ENCODE peak calls at places on chromosomes 6 and 20, in seven cellular contexts. R, D, N, I, H, L and Y are unnamed samples.

GRCh38 chr20:57570898-57571297 is 10.0 kb downstream of the PCK1 start:
- DNase-seq in R (no peak), D (no peak), N (no peak), I (no peak), H (no peak), L (no peak), Y (no peak)

GRCh38 chr6:2990179-2990931 is 9.3 kb upstream of the NQO2 start:
- DNase-seq in R (no peak), D (no peak), N (no peak), I (no peak), H (peak; percentile 53), L (peak; percentile 53), Y (no peak)

GRCh38 chr6:14144678-14145113 is 27.1 kb downstream of the CD83 start:
- DNase-seq in R (peak; percentile 82), D (peak; percentile 72), N (peak; percentile 54), I (peak; percentile 77), H (peak; percentile 94), L (peak; percentile 95), Y (peak; percentile 53)

GRCh38 chr20:31746068-31746878 is 7.2 kb downstream of the TPX2 start:
- DNase-seq in R (no peak), D (peak; percentile 41), N (no peak), I (no peak), H (no peak), L (no peak), Y (no peak)

GRCh38 chr20:50823319-50823718 is 28.5 kb downstream of the BCAS4 start:
- DNase-seq in R (no peak), D (no peak), N (no peak), I (no peak), H (no peak), L (no peak), Y (no peak)

GRCh38 chr20:44601801-44602204 is 19.4 kb downstream of the PKIG start:
- DNase-seq in R (no peak), D (no peak), N (no peak), I (no peak), H (no peak), L (no peak), Y (no peak)

GRCh38 chr20:45826381-45827019 is 612 bp downstream of the TNNC2 start:
- DNase-seq in R (no peak), D (no peak), N (no peak), I (no peak), H (no peak), L (peak; percentile 52), Y (no peak)

GRCh38 chr20:50475879-50476292 is 34.3 kb upstream of the PTPN1 start:
- DNase-seq in R (no peak), D (peak; percentile 83), N (no peak), I (peak; percentile 46), H (no peak), L (peak; percentile 71), Y (no peak)

GRCh38 chr20:22489614-22490286 is 94.6 kb downstream of the FOXA2 start:
- DNase-seq in R (no peak), D (peak; percentile 50), N (no peak), I (no peak), H (no peak), L (no peak), Y (no peak)

GRCh38 chr6:53547166-53547814 is 2.4 kb upstream of the GCLC start:
- DNase-seq in R (peak; percentile 32), D (no peak), N (no peak), I (no peak), H (peak; percentile 43), L (no peak), Y (no peak)

GRCh38 chr6:29976588-29977424 is 34.5 kb downstream of the HLA-A start:
- DNase-seq in R (peak; percentile 80), D (peak; percentile 77), N (no peak), I (peak; percentile 55), H (peak; percentile 85), L (peak; percentile 73), Y (no peak)

GRCh38 chr20:13455713-13456112 is 183.0 kb downstream of the TASP1 start:
- DNase-seq in R (no peak), D (peak; percentile 15), N (no peak), I (no peak), H (no peak), L (no peak), Y (no peak)

GRCh38 chr20:19110866-19111460 is 101.5 kb upstream of the SLC24A3 start:
- DNase-seq in R (no peak), D (no peak), N (no peak), I (no peak), H (no peak), L (no peak), Y (no peak)

GRCh38 chr20:10369723-10370090 is 64.3 kb downstream of the MKKS start:
- DNase-seq in R (no peak), D (no peak), N (no peak), I (peak; percentile 82), H (no peak), L (no peak), Y (peak; percentile 4)

GRCh38 chr6:145887969-145888368 is 73.4 kb upstream of the FBXO30 start:
- DNase-seq in R (peak; percentile 3), D (no peak), N (no peak), I (no peak), H (peak; percentile 12), L (no peak), Y (no peak)

GRCh38 chr6:12729467-12729866 is 12.9 kb downstream of the PHACTR1 start:
- DNase-seq in R (no peak), D (no peak), N (no peak), I (no peak), H (no peak), L (no peak), Y (no peak)

GRCh38 chr6:6224933-6225486 is 95.5 kb downstream of the F13A1 start:
- DNase-seq in R (peak; percentile 15), D (peak; percentile 31), N (no peak), I (no peak), H (no peak), L (no peak), Y (no peak)

GRCh38 chr6:168149015-168149414 is 70.0 kb upstream of the FRMD1 start:
- DNase-seq in R (no peak), D (no peak), N (no peak), I (no peak), H (no peak), L (no peak), Y (no peak)

GRCh38 chr6:123306334-123306733 is 310.3 kb downstream of the CLVS2 start:
- DNase-seq in R (no peak), D (no peak), N (no peak), I (no peak), H (no peak), L (no peak), Y (no peak)

GRCh38 chr6:41901882-41902519 is 6.8 kb upstream of the USP49 start:
- DNase-seq in R (no peak), D (no peak), N (no peak), I (no peak), H (peak; percentile 44), L (peak; percentile 47), Y (no peak)

GRCh38 chr20:41249371-41249770 is 68.2 kb downstream of the ZHX3 start:
- DNase-seq in R (no peak), D (no peak), N (no peak), I (no peak), H (no peak), L (no peak), Y (no peak)

GRCh38 chr6:108114861-108115597 is 40.5 kb upstream of the OSTM1 start:
- DNase-seq in R (peak; percentile 80), D (no peak), N (peak; percentile 61), I (no peak), H (peak; percentile 87), L (no peak), Y (no peak)

GRCh38 chr6:96631248-96631647 is 68.3 kb downstream of the FHL5 start:
- DNase-seq in R (no peak), D (no peak), N (no peak), I (no peak), H (no peak), L (no peak), Y (no peak)

DNA sequence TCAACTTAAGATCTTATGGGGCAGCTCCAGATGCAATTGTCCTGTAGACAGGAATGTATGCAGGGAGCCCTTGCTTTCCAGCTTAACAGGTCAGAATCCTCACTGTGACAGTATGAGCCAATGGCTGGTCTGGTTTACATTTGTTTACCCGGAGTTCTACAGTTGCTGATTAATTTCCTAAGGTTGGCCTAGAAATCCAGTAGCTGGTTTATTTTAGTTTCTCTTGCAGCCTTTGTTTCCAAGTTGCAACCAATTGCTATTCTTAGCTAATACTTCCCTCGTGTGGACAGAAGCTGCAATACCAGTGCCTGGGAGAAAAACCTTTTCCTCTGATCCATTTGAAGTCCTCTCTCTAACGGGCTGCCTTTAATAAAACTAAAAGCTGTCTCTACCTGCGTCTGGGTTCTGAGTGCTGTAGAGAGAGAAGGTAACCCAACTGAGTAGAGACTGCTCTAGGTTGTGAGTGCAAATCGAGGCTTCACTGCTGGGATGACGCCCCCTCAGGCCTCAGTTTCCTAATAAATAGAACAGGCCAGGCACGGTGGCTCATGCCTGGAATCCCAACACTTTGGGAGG is 45.9 kb downstream of the ZNF217 start:
- DNase-seq in R (peak; percentile 71), D (peak; percentile 84), N (no peak), I (peak; percentile 75), H (peak; percentile 90), L (peak; percentile 41), Y (peak; percentile 45)
- TF ChIP-seq REST in R (no peak), D (no peak), N (no peak), I (no peak), H (no peak), L (no peak), Y (no peak)

GRCh38 chr6:32177182-32177787 is 920 bp upstream of the RNF5 start:
- DNase-seq in R (peak; percentile 55), D (no peak), N (no peak), I (no peak), H (peak; percentile 85), L (peak; percentile 52), Y (no peak)
- TF ChIP-seq REST in R (no peak), D (no peak), N (no peak), I (no peak), H (no peak), L (no peak), Y (no peak)

DNA sequence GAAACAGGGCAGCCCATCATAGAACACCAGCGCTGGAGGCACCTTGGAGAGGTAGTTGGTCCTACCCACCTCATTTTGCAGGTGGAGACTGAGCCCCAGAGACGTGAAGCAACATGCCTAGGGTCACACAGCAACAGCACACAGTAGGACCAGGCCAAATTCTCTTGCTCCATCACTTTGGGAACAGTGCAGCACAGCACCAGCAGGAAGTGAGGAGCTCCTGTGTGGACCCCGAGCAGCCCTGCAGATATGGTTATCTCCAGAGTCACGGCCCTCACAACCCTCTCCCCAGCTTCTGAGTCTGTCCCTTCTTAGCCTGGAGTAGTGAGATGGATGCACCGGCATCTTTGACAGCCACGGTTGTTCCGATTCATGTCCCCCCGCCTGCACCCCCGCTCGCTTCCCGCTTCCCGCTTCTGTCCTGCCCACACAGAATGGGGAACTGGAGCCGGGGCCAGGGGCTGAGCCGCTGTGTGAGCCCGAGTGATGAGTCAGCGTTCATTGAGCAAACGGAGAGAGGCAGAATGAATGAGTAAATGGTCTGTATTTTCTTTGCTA is 72.6 kb upstream of the DUSP22 start:
- DNase-seq in R (no peak), D (peak; percentile 71), N (peak; percentile 66), I (peak; percentile 6), H (peak; percentile 37), L (peak; percentile 56), Y (no peak)
- TF ChIP-seq REST in R (no peak), D (no peak), N (no peak), I (no peak), H (no peak), L (no peak), Y (no peak)

DNA sequence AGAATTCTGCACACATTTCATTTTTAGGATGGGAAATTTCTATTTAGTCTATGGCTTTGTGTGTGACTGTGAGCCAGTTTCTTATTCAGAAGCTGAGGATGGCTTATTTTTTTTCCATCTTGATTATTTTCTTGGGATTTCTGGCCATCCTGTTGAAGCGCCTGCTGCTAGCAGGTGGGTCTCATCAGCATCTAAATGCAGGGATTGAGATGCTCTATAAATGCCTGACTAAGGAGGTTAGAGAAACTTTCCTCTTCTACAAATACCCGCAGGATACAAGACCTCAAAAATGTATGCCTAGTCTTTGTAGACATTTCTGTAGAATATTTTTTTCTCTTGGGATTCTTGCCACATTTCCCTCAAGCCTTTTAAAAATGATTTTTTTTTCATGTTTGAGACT is 138.0 kb upstream of the CCN2 start:
- DNase-seq in R (no peak), D (no peak), N (no peak), I (no peak), H (peak; percentile 35), L (no peak), Y (no peak)
- TF ChIP-seq REST in R (no peak), D (no peak), N (no peak), I (no peak), H (no peak), L (no peak), Y (no peak)